ENCODE peak calls at places on chromosomes 1 and 21, in four cellular contexts. One of them, this sample, is unnamed.

GRCh38 chr1:115727706-115728249 is 40.7 kb downstream of the CASQ2 start:
- DNase-seq in A172: peak
- DNase-seq in stimulated activated CD4-positive, alpha-beta T cell treated with anti-CD3 and anti-CD28 coated beads, TNF-alpha, amount 100 ng/mL, for 4 hours: no peak
- DNase-seq in progenitor cell of endocrine pancreas: no peak
- DNase-seq in this sample: peak

GRCh38 chr21:29077651-29078090 is 4.2 kb upstream of the CCT8 start:
- DNase-seq in A172: no peak
- DNase-seq in stimulated activated CD4-positive, alpha-beta T cell treated with anti-CD3 and anti-CD28 coated beads, TNF-alpha, amount 100 ng/mL, for 4 hours: no peak
- DNase-seq in progenitor cell of endocrine pancreas: no peak
- DNase-seq in this sample: no peak

GRCh38 chr1:199920635-199921034 is 106.9 kb upstream of the NR5A2 start:
- DNase-seq in A172: no peak
- DNase-seq in stimulated activated CD4-positive, alpha-beta T cell treated with anti-CD3 and anti-CD28 coated beads, TNF-alpha, amount 100 ng/mL, for 4 hours: no peak
- DNase-seq in progenitor cell of endocrine pancreas: no peak
- DNase-seq in this sample: no peak

GRCh38 chr1:203096566-203096965 is 10.8 kb upstream of the MYOG start:
- DNase-seq in A172: no peak
- DNase-seq in stimulated activated CD4-positive, alpha-beta T cell treated with anti-CD3 and anti-CD28 coated beads, TNF-alpha, amount 100 ng/mL, for 4 hours: no peak
- DNase-seq in progenitor cell of endocrine pancreas: no peak
- DNase-seq in this sample: no peak

GRCh38 chr1:117600325-117600916 is 5.4 kb upstream of the TENT5C start:
- DNase-seq in A172: no peak
- DNase-seq in stimulated activated CD4-positive, alpha-beta T cell treated with anti-CD3 and anti-CD28 coated beads, TNF-alpha, amount 100 ng/mL, for 4 hours: no peak
- DNase-seq in progenitor cell of endocrine pancreas: no peak
- DNase-seq in this sample: no peak

GRCh38 chr1:2408456-2408855 is 3.9 kb downstream of the PEX10 start:
- DNase-seq in A172: no peak
- DNase-seq in stimulated activated CD4-positive, alpha-beta T cell treated with anti-CD3 and anti-CD28 coated beads, TNF-alpha, amount 100 ng/mL, for 4 hours: no peak
- DNase-seq in progenitor cell of endocrine pancreas: no peak
- DNase-seq in this sample: no peak

GRCh38 chr1:87106158-87106557 is 191.7 kb downstream of the HS2ST1 start:
- DNase-seq in A172: no peak
- DNase-seq in stimulated activated CD4-positive, alpha-beta T cell treated with anti-CD3 and anti-CD28 coated beads, TNF-alpha, amount 100 ng/mL, for 4 hours: no peak
- DNase-seq in progenitor cell of endocrine pancreas: no peak
- DNase-seq in this sample: no peak

GRCh38 chr1:110638062-110638461 is 31.9 kb upstream of the KCNA2 start:
- DNase-seq in A172: no peak
- DNase-seq in stimulated activated CD4-positive, alpha-beta T cell treated with anti-CD3 and anti-CD28 coated beads, TNF-alpha, amount 100 ng/mL, for 4 hours: no peak
- DNase-seq in progenitor cell of endocrine pancreas: no peak
- DNase-seq in this sample: no peak

GRCh38 chr1:116538527-116538926 is 32.3 kb downstream of the CD58 start:
- DNase-seq in A172: peak
- DNase-seq in stimulated activated CD4-positive, alpha-beta T cell treated with anti-CD3 and anti-CD28 coated beads, TNF-alpha, amount 100 ng/mL, for 4 hours: no peak
- DNase-seq in progenitor cell of endocrine pancreas: no peak
- DNase-seq in this sample: no peak

GRCh38 chr1:78255378-78255777 is 209.6 kb downstream of the GIPC2 start:
- DNase-seq in A172: no peak
- DNase-seq in stimulated activated CD4-positive, alpha-beta T cell treated with anti-CD3 and anti-CD28 coated beads, TNF-alpha, amount 100 ng/mL, for 4 hours: no peak
- DNase-seq in progenitor cell of endocrine pancreas: no peak
- DNase-seq in this sample: no peak

GRCh38 chr1:32872189-32872898 is 1.6 kb upstream of the FNDC5 start:
- DNase-seq in A172: peak
- DNase-seq in stimulated activated CD4-positive, alpha-beta T cell treated with anti-CD3 and anti-CD28 coated beads, TNF-alpha, amount 100 ng/mL, for 4 hours: peak
- DNase-seq in progenitor cell of endocrine pancreas: peak
- DNase-seq in this sample: no peak

GRCh38 chr1:226004396-226004795 is 5.3 kb upstream of the SDE2 start:
- DNase-seq in A172: no peak
- DNase-seq in stimulated activated CD4-positive, alpha-beta T cell treated with anti-CD3 and anti-CD28 coated beads, TNF-alpha, amount 100 ng/mL, for 4 hours: no peak
- DNase-seq in progenitor cell of endocrine pancreas: no peak
- DNase-seq in this sample: no peak

GRCh38 chr1:38466486-38466885 is 393.1 kb downstream of the RRAGC start:
- DNase-seq in A172: no peak
- DNase-seq in stimulated activated CD4-positive, alpha-beta T cell treated with anti-CD3 and anti-CD28 coated beads, TNF-alpha, amount 100 ng/mL, for 4 hours: no peak
- DNase-seq in progenitor cell of endocrine pancreas: no peak
- DNase-seq in this sample: no peak

GRCh38 chr1:116262207-116262994 is 110.6 kb upstream of the ATP1A1 start:
- DNase-seq in A172: no peak
- DNase-seq in stimulated activated CD4-positive, alpha-beta T cell treated with anti-CD3 and anti-CD28 coated beads, TNF-alpha, amount 100 ng/mL, for 4 hours: no peak
- DNase-seq in progenitor cell of endocrine pancreas: no peak
- DNase-seq in this sample: no peak

GRCh38 chr1:46718340-46718726 is 581 bp downstream of the EFCAB14 start:
- DNase-seq in A172: no peak
- DNase-seq in stimulated activated CD4-positive, alpha-beta T cell treated with anti-CD3 and anti-CD28 coated beads, TNF-alpha, amount 100 ng/mL, for 4 hours: no peak
- DNase-seq in progenitor cell of endocrine pancreas: no peak
- DNase-seq in this sample: peak

GRCh38 chr1:25063591-25064416 is 133.7 kb upstream of the RUNX3 start:
- DNase-seq in A172: peak
- DNase-seq in stimulated activated CD4-positive, alpha-beta T cell treated with anti-CD3 and anti-CD28 coated beads, TNF-alpha, amount 100 ng/mL, for 4 hours: no peak
- DNase-seq in progenitor cell of endocrine pancreas: no peak
- DNase-seq in this sample: no peak

GRCh38 chr1:61131716-61132115 is 49.4 kb downstream of the NFIA start:
- DNase-seq in A172: no peak
- DNase-seq in stimulated activated CD4-positive, alpha-beta T cell treated with anti-CD3 and anti-CD28 coated beads, TNF-alpha, amount 100 ng/mL, for 4 hours: no peak
- DNase-seq in progenitor cell of endocrine pancreas: no peak
- DNase-seq in this sample: no peak

GRCh38 chr21:42650033-42650370 is 3.4 kb upstream of the PDE9A start:
- DNase-seq in A172: no peak
- DNase-seq in stimulated activated CD4-positive, alpha-beta T cell treated with anti-CD3 and anti-CD28 coated beads, TNF-alpha, amount 100 ng/mL, for 4 hours: no peak
- DNase-seq in progenitor cell of endocrine pancreas: no peak
- DNase-seq in this sample: no peak

GRCh38 chr1:168408531-168409242 is 128.0 kb downstream of the TBX19 start:
- DNase-seq in A172: peak
- DNase-seq in stimulated activated CD4-positive, alpha-beta T cell treated with anti-CD3 and anti-CD28 coated beads, TNF-alpha, amount 100 ng/mL, for 4 hours: no peak
- DNase-seq in progenitor cell of endocrine pancreas: no peak
- DNase-seq in this sample: no peak

GRCh38 chr1:23558140-23558871 is 995 bp downstream of the ID3 start:
- DNase-seq in A172: peak
- DNase-seq in stimulated activated CD4-positive, alpha-beta T cell treated with anti-CD3 and anti-CD28 coated beads, TNF-alpha, amount 100 ng/mL, for 4 hours: no peak
- DNase-seq in progenitor cell of endocrine pancreas: peak
- DNase-seq in this sample: no peak

GRCh38 chr1:62977321-62977720 is 193.4 kb downstream of the ATG4C start:
- DNase-seq in A172: no peak
- DNase-seq in stimulated activated CD4-positive, alpha-beta T cell treated with anti-CD3 and anti-CD28 coated beads, TNF-alpha, amount 100 ng/mL, for 4 hours: no peak
- DNase-seq in progenitor cell of endocrine pancreas: no peak
- DNase-seq in this sample: no peak

GRCh38 chr1:90045853-90046563 is 51.1 kb downstream of the ZNF326 start:
- DNase-seq in A172: peak
- DNase-seq in stimulated activated CD4-positive, alpha-beta T cell treated with anti-CD3 and anti-CD28 coated beads, TNF-alpha, amount 100 ng/mL, for 4 hours: no peak
- DNase-seq in progenitor cell of endocrine pancreas: no peak
- DNase-seq in this sample: no peak

GRCh38 chr1:230863449-230863848 is 4.9 kb downstream of the C1orf198 start:
- DNase-seq in A172: no peak
- DNase-seq in stimulated activated CD4-positive, alpha-beta T cell treated with anti-CD3 and anti-CD28 coated beads, TNF-alpha, amount 100 ng/mL, for 4 hours: no peak
- DNase-seq in progenitor cell of endocrine pancreas: no peak
- DNase-seq in this sample: peak

GRCh38 chr1:60984066-60984799 is 98.1 kb upstream of the NFIA start:
- DNase-seq in A172: peak
- DNase-seq in stimulated activated CD4-positive, alpha-beta T cell treated with anti-CD3 and anti-CD28 coated beads, TNF-alpha, amount 100 ng/mL, for 4 hours: no peak
- DNase-seq in progenitor cell of endocrine pancreas: no peak
- DNase-seq in this sample: no peak

GRCh38 chr21:28336299-28336698 is 656.4 kb downstream of the LTN1 start:
- DNase-seq in A172: peak
- DNase-seq in stimulated activated CD4-positive, alpha-beta T cell treated with anti-CD3 and anti-CD28 coated beads, TNF-alpha, amount 100 ng/mL, for 4 hours: no peak
- DNase-seq in progenitor cell of endocrine pancreas: no peak
- DNase-seq in this sample: no peak

This sample was measured in HL-60.